ENCODE peak calls at places on chromosome X, in eight cellular contexts. M is WERI-Rb-1, R is cardiac muscle cell, E is endodermal cell, U is tibial nerve, X is hepatocyte, Z is body of pancreas, O is aorta. L is an unnamed sample. For H3K27me3, the result is how much of the 10 kb centered on the place peaks cover.

GRCh38 chrX:44042731-44043130 is 69.5 kb upstream of the NDP start:
- DNase-seq in Z (no peak), E (no peak), U (peak), R (peak), X (no peak), M (no peak), O (no peak), L (no peak)

GRCh38 chrX:53308836-53309235 is 27.5 kb upstream of the IQSEC2 start:
- DNase-seq in Z (no peak), X (no peak), R (no peak), E (no peak), O (no peak), M (no peak), U (no peak), L (no peak)

GRCh38 chrX:131802836-131803626 is 220.1 kb upstream of the STK26 start:
- DNase-seq in X (no peak), U (no peak), E (peak), R (no peak), Z (peak), M (peak), O (peak), L (peak)

GRCh38 chrX:135429429-135429828 is 7.7 kb downstream of the SMIM10L2A start:
- DNase-seq in O (no peak), E (no peak), X (no peak), U (no peak), R (no peak), M (no peak), Z (no peak), L (no peak)

GRCh38 chrX:30275498-30275897 is 28.6 kb downstream of the MAGEB1 start:
- DNase-seq in U (peak), X (no peak), E (no peak), O (no peak), R (peak), Z (no peak), M (no peak), L (peak)

GRCh38 chrX:34612036-34612435 is 45.0 kb downstream of the TMEM47 start:
- DNase-seq in R (peak), Z (no peak), E (no peak), M (no peak), X (no peak), U (no peak), O (no peak), L (no peak)

GRCh38 chrX:149152941-149153340 is 352.2 kb downstream of the IDS start:
- DNase-seq in E (no peak), Z (no peak), M (no peak), R (peak), X (no peak), U (no peak), O (no peak), L (no peak)

GRCh38 chrX:12949205-12949926 is 25.5 kb upstream of the TMSB4X start:
- DNase-seq in Z (no peak), X (no peak), E (no peak), O (no peak), R (peak), U (no peak), M (no peak), L (no peak)

GRCh38 chrX:20244936-20245335 is 21.8 kb downstream of the RPS6KA3 start:
- DNase-seq in M (no peak), X (no peak), E (no peak), U (peak), Z (peak), R (peak), O (no peak), L (no peak)

GRCh38 chrX:129540725-129541184 is 696 bp downstream of the OCRL start:
- DNase-seq in Z (peak), M (peak), E (peak), U (no peak), O (peak), R (no peak), X (peak), L (peak)

GRCh38 chrX:34528081-34528480 is 129.0 kb downstream of the TMEM47 start:
- DNase-seq in R (no peak), M (no peak), U (no peak), X (no peak), O (no peak), Z (no peak), E (no peak), L (no peak)

GRCh38 chrX:17826609-17827496 is 34.2 kb downstream of the RAI2 start:
- DNase-seq in M (no peak), E (no peak), O (no peak), R (no peak), U (no peak), Z (no peak), X (no peak), L (no peak)

GRCh38 chrX:9562851-9563250 is 98.0 kb downstream of the TBL1X start:
- DNase-seq in E (no peak), X (peak), M (no peak), O (no peak), U (no peak), R (peak), Z (no peak), L (no peak)

GRCh38 chrX:67543818-67544217 is at the start of gene AR:
- DNase-seq in X (peak), O (peak), E (peak), M (no peak), U (peak), R (peak), Z (peak), L (peak)
- H3K27me3 ChIP-seq in X (under half), O (under half), E (half or more), M (half or more), U (under half), R (under half), Z (under half), L (under half)

GRCh38 chrX:147342197-147342596 is 527.7 kb upstream of the CXorf51A start:
- DNase-seq in M (no peak), O (no peak), R (no peak), E (no peak), Z (peak), U (peak), X (peak), L (no peak)
- H3K27me3 ChIP-seq in M (under half), O (under half), R (under half), E (under half), Z (under half), U (under half), X (under half), L (under half)

DNA sequence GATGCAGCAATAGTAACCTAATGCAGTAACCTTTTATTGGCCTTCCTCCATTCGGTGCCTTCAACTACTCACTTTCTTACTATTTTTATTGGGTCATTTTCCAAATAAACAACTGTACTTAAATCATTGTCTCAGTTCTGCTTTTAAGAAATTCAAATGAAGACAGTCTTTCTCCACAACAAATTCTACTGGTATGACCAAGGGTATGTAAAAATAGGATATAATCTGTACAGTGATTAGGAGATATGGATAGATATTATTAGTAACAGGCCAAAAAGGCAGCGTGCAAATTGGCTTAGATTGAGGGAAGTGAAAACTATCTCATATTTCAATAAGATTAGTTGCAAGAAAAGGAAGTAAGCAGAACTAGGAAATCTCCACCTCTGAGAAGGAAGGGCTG is 177.4 kb upstream of the PPP1R2C start:
- DNase-seq in X (no peak), R (no peak), O (no peak), M (no peak), E (no peak), Z (no peak), U (no peak), L (no peak)
- H3K27me3 ChIP-seq in X (under half), R (under half), O (under half), M (under half), E (under half), Z (under half), U (under half), L (under half)

GRCh38 chrX:69503835-69504625 is at the start of gene NALF2:
- DNase-seq in E (peak), R (peak), M (peak), Z (peak), U (peak), O (peak), X (peak), L (peak)

GRCh38 chrX:69503228-69503834 is 795 bp upstream of the NALF2 start:
- DNase-seq in E (no peak), M (peak), R (peak), O (no peak), Z (peak), X (no peak), U (no peak), L (peak)

GRCh38 chrX:69505772-69506616 is 1.9 kb downstream of the NALF2 start:
- DNase-seq in U (no peak), M (no peak), X (peak), Z (no peak), R (no peak), O (no peak), E (peak), L (peak)

GRCh38 chrX:69504626-69505612 is 793 bp downstream of the NALF2 start:
- DNase-seq in Z (no peak), E (peak), R (no peak), U (no peak), M (no peak), X (peak), O (no peak), L (peak)

DNA sequence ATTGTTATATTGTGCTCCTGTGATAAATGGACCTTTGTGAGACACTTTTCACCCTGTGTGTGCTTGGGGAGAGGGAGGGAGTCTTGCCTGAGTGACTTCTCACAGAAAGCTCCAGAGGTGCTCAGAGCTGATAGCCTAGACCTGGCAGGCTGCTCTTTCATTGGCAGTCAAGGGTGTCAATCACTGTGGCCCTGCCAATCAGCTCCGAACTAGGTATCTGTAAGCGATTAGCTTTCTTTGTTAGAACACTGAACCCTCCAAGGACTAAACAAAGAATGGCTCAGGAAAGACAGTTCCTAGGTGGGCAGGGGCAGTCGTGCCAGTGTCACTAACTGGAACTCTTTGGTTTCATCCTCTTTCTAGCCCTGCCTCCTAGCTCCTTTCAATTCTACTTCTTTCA is 2.7 kb upstream of the NALF2 start:
- DNase-seq in O (no peak), R (peak), U (no peak), X (no peak), E (peak), M (peak), Z (peak), L (peak)
- H3K27me3 ChIP-seq in O (under half), R (under half), U (under half), X (under half), E (under half), M (under half), Z (under half), L (under half)

DNA sequence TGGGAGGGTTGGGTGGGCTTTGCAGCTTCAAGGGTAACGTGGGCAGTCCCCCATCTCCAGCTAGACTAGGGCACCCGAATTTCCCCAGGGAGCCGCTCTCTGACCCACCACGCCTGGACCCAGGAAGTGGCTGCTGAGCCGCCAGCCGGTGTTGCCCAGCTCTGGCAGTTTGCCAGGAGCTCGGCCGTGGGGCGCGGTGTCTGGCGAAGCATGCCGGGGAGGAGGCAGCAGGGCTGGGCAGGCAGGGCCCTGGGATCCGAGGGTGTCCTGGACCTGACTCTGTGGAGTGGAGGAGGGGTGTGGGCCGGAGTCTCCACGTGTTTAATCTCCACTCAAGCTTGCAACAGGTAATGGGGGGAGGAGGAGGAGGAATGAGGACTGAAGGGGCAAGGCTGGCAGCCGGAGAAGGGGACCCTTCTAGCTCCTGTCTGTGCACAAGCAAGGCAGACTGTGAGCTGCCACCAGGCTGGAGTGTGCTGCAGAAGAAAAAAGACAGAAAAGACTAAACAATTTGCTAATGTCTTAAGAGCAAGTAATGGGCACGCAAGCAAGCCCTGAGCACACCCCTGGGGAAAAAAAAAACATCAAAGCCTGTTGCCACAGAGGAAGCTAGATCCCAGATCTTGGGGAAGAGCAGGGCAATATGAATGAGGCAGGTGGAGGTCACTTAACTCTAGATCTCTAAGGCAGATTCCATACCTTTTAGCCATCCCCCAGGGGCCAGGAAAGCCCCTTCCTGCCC is 2.4 kb downstream of the LONRF3 start:
- DNase-seq in M (peak), U (no peak), O (peak), X (peak), E (peak), R (peak), Z (peak), L (no peak)
- H3K27me3 ChIP-seq in M (half or more), U (under half), O (under half), X (under half), E (half or more), R (half or more), Z (under half), L (half or more)

GRCh38 chrX:151178746-151179145 is 2.4 kb downstream of the GPR50 start:
- DNase-seq in X (no peak), Z (no peak), O (no peak), R (no peak), E (peak), U (no peak), M (no peak), L (no peak)
- H3K27me3 ChIP-seq in X (half or more), Z (under half), O (under half), R (half or more), E (half or more), U (under half), M (half or more), L (half or more)

DNA sequence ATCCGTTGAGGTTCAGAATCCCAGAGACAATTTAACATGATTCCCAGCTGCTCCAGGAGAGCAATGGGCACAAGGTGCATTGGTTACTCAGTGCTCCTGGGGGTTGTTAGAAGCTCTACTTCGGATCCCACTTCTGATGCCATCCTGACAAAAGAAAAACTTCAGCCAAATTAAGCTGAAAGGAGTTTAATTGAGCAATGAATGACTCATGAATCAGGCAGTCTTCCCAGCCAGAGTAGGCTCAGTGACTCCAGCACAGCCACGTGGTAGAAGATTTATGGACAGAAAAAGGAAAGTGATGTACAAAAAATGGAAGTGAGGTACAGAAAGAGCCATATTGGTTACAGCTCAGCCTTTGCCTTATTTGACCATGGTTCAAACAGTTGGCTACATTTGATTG is 95.7 kb downstream of the PWWP3B start:
- DNase-seq in R (peak), U (no peak), M (no peak), Z (no peak), E (no peak), O (no peak), X (no peak), L (no peak)
- H3K27me3 ChIP-seq in R (under half), U (under half), M (under half), Z (under half), E (under half), O (under half), X (under half), L (under half)

GRCh38 chrX:24377195-24377594 is 16.8 kb downstream of the SUPT20HL1 start:
- DNase-seq in R (no peak), E (no peak), Z (no peak), U (no peak), X (no peak), O (no peak), M (no peak), L (no peak)
- H3K27me3 ChIP-seq in R (under half), E (under half), Z (under half), U (under half), X (under half), O (under half), M (under half), L (under half)

GRCh38 chrX:100409316-100410082 is 574 bp downstream of the PCDH19 start:
- DNase-seq in O (peak), U (no peak), E (peak), Z (no peak), M (no peak), R (no peak), X (no peak), L (peak)
- H3K27me3 ChIP-seq in O (under half), U (under half), E (half or more), Z (under half), M (half or more), R (half or more), X (under half), L (half or more)

GRCh38 chrX:96984538-96984937 is 100.8 kb downstream of the RPA4 start:
- DNase-seq in E (no peak), R (no peak), X (no peak), M (no peak), Z (no peak), U (no peak), O (no peak), L (no peak)

GRCh38 chrX:96987228-96987627 is 103.5 kb downstream of the RPA4 start:
- DNase-seq in R (peak), M (no peak), U (no peak), Z (no peak), E (no peak), O (no peak), X (no peak), L (no peak)

GRCh38 chrX:96979766-96980165 is 96.1 kb downstream of the RPA4 start:
- DNase-seq in U (no peak), X (no peak), R (no peak), O (no peak), E (peak), Z (no peak), M (no peak), L (peak)

GRCh38 chrX:96982159-96982558 is 98.5 kb downstream of the RPA4 start:
- DNase-seq in U (no peak), O (no peak), R (no peak), M (no peak), E (no peak), Z (no peak), X (no peak), L (no peak)

GRCh38 chrX:96985046-96985445 is 101.3 kb downstream of the RPA4 start:
- DNase-seq in R (no peak), O (no peak), U (no peak), E (no peak), M (no peak), Z (no peak), X (no peak), L (no peak)
- H3K27me3 ChIP-seq in R (under half), O (under half), U (under half), E (under half), M (under half), Z (under half), X (under half), L (under half)

L was measured in GM23338.